ENCODE peak calls at places on chromosomes 13 and 19, in eight cellular contexts. H, A, V, U, C, Q, R and N are unnamed samples.

GRCh38 chr13:111855786-111856185 is 211.2 kb upstream of the SOX1 start:
- DNase-seq in R (no peak), Q (no peak), U (no peak), A (no peak), V (no peak), C (no peak), H (no peak), N (no peak)

GRCh38 chr19:52351512-52351911 is 15.5 kb downstream of the ZNF610 start:
- DNase-seq in H (no peak), U (no peak), A (no peak), V (peak; percentile 5), Q (no peak), R (no peak), C (no peak), N (no peak)

GRCh38 chr19:8441725-8442544 is 2.8 kb upstream of the HNRNPM start:
- DNase-seq in V (no peak), U (no peak), A (no peak), R (no peak), H (no peak), C (no peak), Q (no peak), N (no peak)

GRCh38 chr13:64471916-64472315 is 2758.2 kb downstream of the PCDH9 start:
- DNase-seq in C (no peak), A (no peak), H (no peak), V (no peak), R (no peak), Q (no peak), U (peak; percentile 73), N (no peak)

GRCh38 chr13:83499286-83499685 is 383.0 kb downstream of the SLITRK1 start:
- DNase-seq in A (no peak), V (no peak), H (no peak), U (no peak), C (no peak), R (no peak), Q (no peak), N (no peak)

GRCh38 chr13:43230989-43231388 is 207.6 kb downstream of the DNAJC15 start:
- DNase-seq in R (no peak), V (no peak), Q (no peak), C (no peak), H (peak; percentile 41), U (no peak), A (no peak), N (no peak)

GRCh38 chr13:80132741-80133601 is 208.0 kb downstream of the SPRY2 start:
- DNase-seq in V (no peak), H (no peak), Q (peak; percentile 74), C (peak; percentile 54), A (peak; percentile 44), R (peak; percentile 83), U (peak; percentile 88), N (peak; percentile 64)

GRCh38 chr19:39401549-39402416 is 4.9 kb upstream of the ZFP36 start:
- DNase-seq in V (peak; percentile 32), H (peak; percentile 89), R (peak; percentile 97), C (peak; percentile 79), Q (no peak), A (peak; percentile 69), U (peak; percentile 70), N (no peak)

GRCh38 chr19:30335306-30335886 is 36.8 kb upstream of the ZNF536 start:
- DNase-seq in C (peak; percentile 7), V (no peak), Q (no peak), H (no peak), U (no peak), R (peak; percentile 9), A (no peak), N (no peak)

GRCh38 chr19:12159773-12160414 is 3.0 kb upstream of the ZNF136 start:
- DNase-seq in C (no peak), V (no peak), A (no peak), H (no peak), U (no peak), R (no peak), Q (no peak), N (no peak)

GRCh38 chr19:35404879-35405622 is 34.2 kb downstream of the GPR42 start:
- DNase-seq in U (peak; percentile 90), R (peak; percentile 63), V (no peak), Q (no peak), A (no peak), C (peak; percentile 37), H (peak; percentile 96), N (no peak)

GRCh38 chr13:72504026-72504925 is 223.2 kb downstream of the MZT1 start:
- DNase-seq in V (no peak), U (no peak), C (no peak), Q (no peak), R (no peak), H (no peak), A (no peak), N (no peak)

GRCh38 chr19:40799558-40800338 is 757 bp downstream of the EGLN2 start:
- DNase-seq in A (no peak), Q (peak; percentile 86), H (peak; percentile 58), R (no peak), C (peak; percentile 42), U (peak; percentile 53), V (no peak), N (no peak)

GRCh38 chr13:88627071-88627470 is 955.9 kb downstream of the SLITRK5 start:
- DNase-seq in Q (no peak), H (no peak), C (no peak), V (no peak), U (peak; percentile 27), R (no peak), A (no peak), N (no peak)

GRCh38 chr13:74687452-74688180 is 553.4 kb upstream of the KLF12 start:
- DNase-seq in H (no peak), C (no peak), V (no peak), U (no peak), A (no peak), R (no peak), Q (peak; percentile 52), N (no peak)

GRCh38 chr13:37409756-37410155 is 188.8 kb downstream of the POSTN start:
- DNase-seq in A (no peak), V (no peak), U (no peak), R (no peak), Q (no peak), C (no peak), H (no peak), N (no peak)

GRCh38 chr13:37187110-37187509 is 81.6 kb upstream of the CSNK1A1L start:
- DNase-seq in V (no peak), R (no peak), H (no peak), C (no peak), A (no peak), Q (no peak), U (peak; percentile 49), N (no peak)

GRCh38 chr19:661427-662196 is 1.4 kb downstream of the RNF126 start:
- DNase-seq in A (no peak), Q (peak; percentile 49), V (peak; percentile 81), H (peak; percentile 76), R (peak; percentile 85), U (no peak), C (peak; percentile 60), N (no peak)

GRCh38 chr19:19538077-19538764 is at the start of gene CILP2:
- DNase-seq in U (no peak), A (no peak), C (peak; percentile 37), Q (no peak), H (no peak), R (no peak), V (no peak), N (no peak)

GRCh38 chr19:33621811-33622504 is at the start of gene CHST8:
- DNase-seq in C (peak; percentile 42), H (no peak), V (no peak), R (no peak), U (peak; percentile 16), Q (peak; percentile 39), A (no peak), N (peak; percentile 45)

GRCh38 chr13:93004919-93005318 is 221.7 kb upstream of the GPC6 start:
- DNase-seq in U (peak; percentile 26), V (no peak), A (no peak), Q (no peak), H (no peak), C (no peak), R (no peak), N (no peak)
- TF ChIP-seq CTCF in U (peak; percentile 16), V (no peak), A (no peak), Q (no peak), H (no peak), C (no peak), R (no peak), N (no peak)

GRCh38 chr19:18147396-18147795 is 5.6 kb upstream of the PIK3R2 start:
- DNase-seq in C (no peak), U (no peak), A (no peak), Q (no peak), V (no peak), R (no peak), H (no peak), N (no peak)
- H3K4me3 ChIP-seq in C (no peak overlapping the region), U (no peak overlapping the region), A (no peak overlapping the region), Q (no peak overlapping the region), V (no peak overlapping the region), R (no peak overlapping the region), H (no peak overlapping the region), N (no peak overlapping the region)

GRCh38 chr13:32121316-32121715 is 89.7 kb downstream of the FRY start:
- DNase-seq in R (no peak), A (no peak), C (no peak), V (no peak), Q (no peak), H (no peak), U (no peak), N (no peak)

GRCh38 chr13:32113564-32113963 is 82.0 kb downstream of the FRY start:
- DNase-seq in V (peak; percentile 69), U (no peak), A (no peak), R (no peak), H (no peak), Q (no peak), C (no peak), N (no peak)

GRCh38 chr13:32116210-32116609 is 84.6 kb downstream of the FRY start:
- DNase-seq in C (no peak), U (peak; percentile 19), R (no peak), Q (no peak), H (peak; percentile 5), V (peak; percentile 86), A (no peak), N (no peak)

GRCh38 chr13:32115069-32115468 is 83.5 kb downstream of the FRY start:
- DNase-seq in A (no peak), C (no peak), R (no peak), V (peak; percentile 68), Q (no peak), H (peak; percentile 2), U (no peak), N (no peak)

GRCh38 chr13:32117696-32118095 is 86.1 kb downstream of the FRY start:
- DNase-seq in A (no peak), Q (peak; percentile 73), R (no peak), U (no peak), C (peak; percentile 51), H (no peak), V (peak; percentile 95), N (no peak)
- TF ChIP-seq CTCF in A (no peak), Q (no peak), R (no peak), U (no peak), C (no peak), H (no peak), V (no peak), N (no peak)

DNA sequence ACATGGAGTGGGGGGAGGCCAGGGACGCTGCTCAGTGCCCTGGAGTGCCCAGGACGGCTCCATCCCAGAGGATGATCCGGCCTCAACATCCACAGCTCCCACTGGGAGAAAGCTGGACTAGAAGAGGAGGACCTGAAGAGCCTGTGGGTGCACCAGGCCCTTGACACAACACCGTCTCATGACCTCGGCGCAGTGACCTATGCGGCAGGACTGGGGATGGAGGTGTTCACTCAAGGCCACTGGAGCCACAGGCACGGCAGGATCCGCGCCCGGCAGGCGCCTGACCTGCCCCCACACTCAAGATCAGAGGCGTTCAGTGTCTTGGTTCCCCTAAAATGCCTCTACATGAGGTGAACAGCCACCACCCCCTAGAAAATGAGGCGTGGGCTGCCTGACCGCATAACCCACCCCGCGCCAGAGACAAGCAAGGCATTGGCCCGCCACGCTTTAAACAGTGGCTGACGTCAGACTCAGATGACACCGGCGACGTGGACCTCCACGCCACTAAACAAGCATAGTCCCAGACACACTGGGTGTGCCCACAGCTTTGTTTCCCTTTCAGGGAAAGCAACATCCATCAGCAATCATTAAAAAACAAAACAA is 8.0 kb downstream of the SGTA start:
- DNase-seq in C (no peak), U (no peak), Q (no peak), V (no peak), A (no peak), H (no peak), R (no peak), N (no peak)
- H3K4me3 ChIP-seq in C (no peak overlapping the region), U (no peak overlapping the region), Q (peak overlapping the region; percentile 17), V (no peak overlapping the region), A (no peak overlapping the region), H (no peak overlapping the region), R (no peak overlapping the region), N (peak overlapping the region; percentile 44)